ENCODE peak calls at places on chromosomes 4 and X, in six cellular contexts. O, K, E, S, L and I are unnamed samples.

GRCh38 chr4:166293551-166293950 is 420.5 kb downstream of the TLL1 start:
- DNase-seq in O (no peak), K (no peak), E (no peak), S (no peak), L (no peak), I (peak)

GRCh38 chr4:53136954-53137353 is 228.9 kb downstream of the SCFD2 start:
- DNase-seq in O (no peak), K (no peak), E (no peak), S (no peak), L (no peak), I (no peak)

GRCh38 chrX:30065226-30065625 is 150.1 kb upstream of the MAGEB2 start:
- DNase-seq in O (no peak), K (no peak), E (no peak), S (no peak), L (no peak), I (peak)

GRCh38 chr4:5912614-5913019 is 19.7 kb upstream of the CRMP1 start:
- DNase-seq in O (no peak), K (no peak), E (no peak), S (no peak), L (no peak), I (no peak)

GRCh38 chr4:169774466-169775445 is 17.0 kb upstream of the HPF1 start:
- DNase-seq in O (no peak), K (no peak), E (no peak), S (peak), L (no peak), I (peak)

GRCh38 chrX:141221611-141222010 is 20.7 kb downstream of the SPANXC start:
- DNase-seq in O (no peak), K (no peak), E (no peak), S (no peak), L (no peak), I (no peak)

GRCh38 chrX:139739138-139739537 is 31.2 kb upstream of the MCF2 start:
- DNase-seq in O (no peak), K (no peak), E (no peak), S (no peak), L (peak), I (no peak)

GRCh38 chr4:8607603-8608481 is 15.3 kb downstream of the CPZ start:
- DNase-seq in O (peak), K (peak), E (no peak), S (peak), L (peak), I (no peak)

GRCh38 chr4:57109847-57110634 is at the start of gene IGFBP7:
- DNase-seq in O (peak), K (peak), E (peak), S (peak), L (peak), I (peak)

GRCh38 chr4:87058272-87059073 is 123.7 kb downstream of the AFF1 start:
- DNase-seq in O (peak), K (no peak), E (no peak), S (no peak), L (no peak), I (no peak)

GRCh38 chrX:37986893-37987292 is 19.5 kb upstream of the SYTL5 start:
- DNase-seq in O (no peak), K (no peak), E (no peak), S (no peak), L (no peak), I (peak)

GRCh38 chr4:149512489-149512888 is 303.2 kb downstream of the IQCM start:
- DNase-seq in O (no peak), K (no peak), E (no peak), S (no peak), L (no peak), I (peak)

GRCh38 chr4:166657261-166657660 is 577.0 kb downstream of the SPOCK3 start:
- DNase-seq in O (no peak), K (no peak), E (no peak), S (no peak), L (no peak), I (peak)

GRCh38 chr4:156672492-156672891 is 299.1 kb downstream of the PDGFC start:
- DNase-seq in O (no peak), K (no peak), E (no peak), S (no peak), L (no peak), I (no peak)

GRCh38 chr4:76562161-76562560 is 127.1 kb downstream of the SHROOM3 start:
- DNase-seq in O (no peak), K (no peak), E (no peak), S (no peak), L (no peak), I (peak)

GRCh38 chr4:125741825-125742452 is 427.2 kb downstream of the FAT4 start:
- DNase-seq in O (no peak), K (peak), E (no peak), S (peak), L (peak), I (peak)

GRCh38 chr4:52566136-52567031 is 92.7 kb downstream of the USP46 start:
- DNase-seq in O (no peak), K (no peak), E (no peak), S (no peak), L (no peak), I (peak)

GRCh38 chrX:71143508-71143907 is 1.1 kb upstream of the NLGN3 start:
- DNase-seq in O (no peak), K (no peak), E (peak), S (no peak), L (no peak), I (peak)

GRCh38 chrX:30302957-30303356 is 6.2 kb downstream of the NR0B1 start:
- DNase-seq in O (no peak), K (no peak), E (no peak), S (no peak), L (no peak), I (peak)

GRCh38 chr4:88880501-88881226 is 176.3 kb downstream of the FAM13A start:
- DNase-seq in O (no peak), K (peak), E (no peak), S (no peak), L (no peak), I (no peak)

GRCh38 chr4:4349902-4350301 is 37.0 kb upstream of the NSG1 start:
- DNase-seq in O (no peak), K (no peak), E (no peak), S (no peak), L (no peak), I (no peak)

GRCh38 chr4:5218376-5219069 is 167.2 kb downstream of the STK32B start:
- DNase-seq in O (no peak), K (no peak), E (no peak), S (no peak), L (no peak), I (no peak)

GRCh38 chrX:48896611-48897011 is 957 bp downstream of the TIMM17B start:
- DNase-seq in O (no peak), K (peak), E (no peak), S (no peak), L (no peak), I (peak)

GRCh38 chr4:174141876-174142275 is 141.6 kb downstream of the FBXO8 start:
- DNase-seq in O (no peak), K (no peak), E (no peak), S (no peak), L (no peak), I (no peak)

GRCh38 chr4:80360900-80361299 is 25.4 kb downstream of the CFAP299 start:
- DNase-seq in O (no peak), K (no peak), E (no peak), S (no peak), L (no peak), I (no peak)

GRCh38 chrX:76555816-76556215 is 128.3 kb downstream of the MAGEE1 start:
- DNase-seq in O (peak), K (peak), E (no peak), S (no peak), L (peak), I (peak)

GRCh38 chrX:1491851-1492349 is 39.2 kb upstream of the ASMTL start:
- DNase-seq in O (peak), K (peak), E (no peak), S (peak), L (peak), I (no peak)

GRCh38 chr4:138643827-138644226 is 371.8 kb upstream of the NOCT start:
- DNase-seq in O (no peak), K (no peak), E (no peak), S (no peak), L (no peak), I (peak)

GRCh38 chr4:145882594-145882993 is 56.0 kb downstream of the ZNF827 start:
- DNase-seq in O (no peak), K (no peak), E (no peak), S (no peak), L (no peak), I (no peak)

GRCh38 chr4:104693601-104694201 is 199.0 kb upstream of the CXXC4 start:
- DNase-seq in O (no peak), K (peak), E (no peak), S (no peak), L (peak), I (peak)

GRCh38 chrX:51395474-51395806 is 62.8 kb downstream of the NUDT10 start:
- DNase-seq in O (no peak), K (no peak), E (no peak), S (no peak), L (no peak), I (no peak)

DNA sequence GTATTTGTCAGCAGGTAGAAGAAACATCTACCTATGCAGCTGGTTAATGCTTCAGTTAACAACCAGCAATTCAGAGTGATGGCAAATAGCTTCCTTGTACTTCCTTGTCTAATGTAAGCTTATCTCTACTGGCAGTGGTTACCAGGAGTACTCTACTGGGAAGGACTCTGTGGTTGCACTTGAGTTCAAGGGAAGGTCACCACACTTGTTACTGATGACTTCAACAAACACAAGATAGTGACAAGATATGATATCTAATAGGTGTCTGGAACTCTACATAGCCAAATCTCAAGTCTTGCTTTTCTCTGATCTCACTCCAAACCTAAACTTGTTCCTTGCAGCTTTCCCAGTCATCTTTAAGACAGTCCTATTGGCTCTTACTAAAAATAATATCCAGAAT is 1644.9 kb upstream of the TENM3 start:
- DNase-seq in O (no peak), K (peak), E (no peak), S (no peak), L (peak), I (no peak)
- TF ChIP-seq CTCF in O (no peak), K (no peak), E (no peak), S (no peak), L (no peak), I (no peak)

DNA sequence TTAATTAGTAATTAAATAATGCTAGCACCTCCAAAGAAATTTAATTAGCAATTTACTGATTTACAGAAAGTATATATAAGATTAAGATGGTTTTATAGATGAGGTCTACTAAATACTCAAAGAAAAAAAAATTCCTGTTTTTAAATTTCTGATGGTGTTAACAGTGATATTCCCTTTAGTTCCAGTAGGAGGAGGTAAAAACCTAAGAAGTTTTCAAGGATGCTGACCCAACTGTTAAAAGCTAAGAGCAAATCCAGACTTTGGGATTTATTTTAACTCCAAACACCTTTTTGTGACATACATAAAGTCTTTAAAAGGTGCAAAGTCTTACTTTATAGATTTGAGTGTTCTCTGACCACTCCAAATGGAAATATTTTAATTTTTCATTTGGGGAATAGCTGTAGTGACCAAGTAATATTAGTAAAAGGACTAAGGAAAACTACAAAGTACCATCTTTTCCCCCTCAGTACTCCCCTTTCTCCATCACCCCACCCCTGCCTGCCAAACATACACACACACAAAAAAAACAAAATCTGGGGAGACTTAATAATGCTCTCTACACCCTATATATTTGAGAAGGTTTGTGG is 34.2 kb upstream of the CSN1S1 start:
- DNase-seq in O (no peak), K (peak), E (no peak), S (no peak), L (peak), I (peak)
- TF ChIP-seq CTCF in O (peak), K (no peak), E (no peak), S (peak), L (peak), I (peak)

DNA sequence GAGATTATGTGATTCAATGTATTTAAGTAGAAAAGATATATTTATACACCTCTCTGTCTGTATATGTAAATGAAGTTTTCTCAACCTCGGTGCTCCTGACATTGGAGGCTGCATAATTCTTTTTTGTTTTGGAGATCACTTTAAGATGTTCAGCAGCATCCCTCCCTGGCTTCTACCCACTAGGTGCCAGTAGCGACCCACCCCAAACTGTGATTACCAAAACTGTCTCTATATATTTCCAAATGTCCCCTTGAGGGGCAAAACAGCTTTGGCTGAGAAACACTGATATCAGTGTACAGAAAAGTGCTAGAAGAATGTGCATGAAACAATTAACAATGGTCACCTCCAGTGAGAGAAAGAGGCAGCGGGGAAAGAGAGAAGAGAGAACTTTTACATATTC is 51.2 kb downstream of the DCX start:
- DNase-seq in O (peak), K (no peak), E (no peak), S (no peak), L (no peak), I (no peak)
- TF ChIP-seq CTCF in O (peak), K (no peak), E (no peak), S (no peak), L (no peak), I (no peak)

DNA sequence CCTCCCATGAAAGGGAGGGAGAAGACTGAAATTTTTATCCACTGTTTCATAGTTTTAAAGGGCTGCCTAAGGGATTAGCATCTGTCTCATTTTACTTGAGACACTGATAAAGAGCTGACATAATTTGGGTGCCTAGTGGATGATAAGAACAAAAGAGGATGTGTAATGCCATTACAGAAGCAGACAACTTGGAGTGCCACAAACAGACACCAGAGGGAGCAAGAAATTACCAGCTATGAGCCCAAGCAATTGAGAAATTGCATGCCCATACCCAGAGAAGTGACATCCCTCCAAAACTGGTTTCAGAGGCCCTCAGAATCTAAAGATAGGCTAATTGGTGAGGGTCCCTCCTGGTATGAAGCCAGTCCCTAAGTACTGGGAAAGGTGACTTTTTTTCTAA is 38.5 kb upstream of the POU3F4 start:
- DNase-seq in O (peak), K (peak), E (no peak), S (peak), L (peak), I (no peak)
- TF ChIP-seq CTCF in O (peak), K (peak), E (no peak), S (peak), L (peak), I (no peak)

GRCh38 chr4:7147661-7148310 is 44.6 kb upstream of the SORCS2 start:
- DNase-seq in O (no peak), K (no peak), E (no peak), S (no peak), L (no peak), I (no peak)
- TF ChIP-seq CTCF in O (no peak), K (no peak), E (no peak), S (no peak), L (no peak), I (no peak)

DNA sequence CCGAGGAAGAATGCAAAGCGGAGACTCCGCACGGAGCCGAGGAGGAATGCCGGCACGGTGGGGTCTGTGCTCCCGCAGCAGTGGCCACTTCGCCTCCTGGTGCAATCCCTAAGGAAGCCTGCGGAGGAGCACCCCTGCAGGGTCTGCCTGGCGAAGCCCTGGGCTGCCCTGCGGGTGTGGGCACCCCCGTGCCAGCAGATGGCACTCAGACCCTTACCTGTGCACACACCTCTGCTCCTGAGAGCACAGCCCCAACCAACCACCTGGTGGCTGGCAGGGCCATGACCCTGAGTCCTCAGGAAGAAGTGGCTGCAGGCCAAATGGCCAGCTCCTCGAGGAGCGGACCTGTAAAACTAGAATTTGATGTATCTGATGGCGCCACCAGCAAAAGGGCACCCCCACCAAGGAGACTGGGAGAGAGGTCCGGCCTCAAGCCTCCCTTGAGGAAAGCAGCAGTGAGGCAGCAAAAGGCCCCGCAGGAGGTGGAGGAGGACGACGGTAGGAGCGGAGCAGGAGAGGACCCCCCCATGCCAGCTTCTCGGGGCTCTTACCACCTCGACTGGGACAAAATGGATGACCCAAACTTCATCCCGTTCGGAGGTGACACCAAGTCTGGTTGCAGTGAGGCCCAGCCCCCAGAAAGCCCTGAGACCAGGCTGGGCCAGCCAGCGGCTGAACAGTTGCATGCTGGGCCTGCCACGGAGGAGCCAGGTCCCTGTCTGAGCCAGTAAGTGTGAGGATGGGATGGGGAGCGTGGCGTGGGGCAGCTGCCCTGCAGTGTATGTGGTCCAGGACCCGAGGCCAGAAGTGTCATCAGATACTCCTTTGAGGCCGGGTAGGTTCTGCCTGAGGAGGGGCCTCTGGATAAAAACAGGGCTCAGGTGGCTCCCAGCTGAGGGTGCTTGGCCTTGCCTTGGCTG is 7.0 kb downstream of the TACC3 start:
- DNase-seq in O (no peak), K (no peak), E (no peak), S (no peak), L (no peak), I (no peak)
- TF ChIP-seq CTCF in O (peak), K (no peak), E (no peak), S (no peak), L (no peak), I (no peak)

DNA sequence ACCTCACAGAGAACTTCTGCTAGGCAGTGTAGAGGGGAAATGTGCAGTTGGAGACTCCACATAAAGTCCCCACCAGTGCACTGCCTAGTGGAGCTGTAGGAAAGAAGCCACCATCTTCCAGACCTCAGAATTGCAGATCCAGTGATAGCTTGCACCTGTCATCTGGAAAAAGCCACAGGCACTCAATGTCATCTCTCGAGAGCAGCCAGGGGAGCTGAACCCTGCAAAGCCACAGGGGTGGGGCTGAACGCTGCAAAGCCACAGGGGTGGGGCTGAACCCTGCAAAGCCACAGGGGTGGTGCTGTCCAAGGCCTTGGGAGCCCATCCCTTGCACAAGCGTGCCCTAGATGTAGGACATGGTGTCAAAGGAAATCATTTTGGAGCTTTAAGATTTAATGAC is 1226.3 kb downstream of the PCDH7 start:
- DNase-seq in O (no peak), K (no peak), E (no peak), S (no peak), L (no peak), I (no peak)
- TF ChIP-seq CTCF in O (no peak), K (no peak), E (no peak), S (no peak), L (no peak), I (no peak)

DNA sequence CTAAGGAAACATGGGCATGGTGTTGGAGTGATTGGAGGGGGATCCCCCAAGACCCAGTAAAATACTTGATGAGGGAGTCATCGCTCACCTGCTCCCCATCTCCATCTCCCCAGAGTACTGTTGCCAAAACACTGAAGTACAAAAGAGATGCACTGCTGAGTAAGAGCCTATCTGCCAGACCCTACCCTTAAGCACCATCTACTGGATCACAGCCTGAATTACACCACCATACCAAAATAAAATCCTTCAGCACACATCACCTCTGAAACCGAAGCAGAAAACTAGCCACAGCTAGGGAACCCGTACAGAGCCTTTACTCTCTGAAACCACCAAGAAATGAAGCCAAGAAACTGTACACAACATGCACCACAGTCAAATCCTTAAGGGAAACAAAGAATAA is 466.3 kb upstream of the ACTRT1 start:
- DNase-seq in O (peak), K (peak), E (no peak), S (no peak), L (peak), I (no peak)
- TF ChIP-seq CTCF in O (peak), K (peak), E (no peak), S (no peak), L (peak), I (no peak)

GRCh38 chrX:14630724-14631123 is 101.4 kb downstream of the GLRA2 start:
- DNase-seq in O (peak), K (peak), E (no peak), S (no peak), L (no peak), I (peak)
- TF ChIP-seq CTCF in O (no peak), K (peak), E (no peak), S (no peak), L (no peak), I (no peak)

GRCh38 chr4:107755841-107756356 is 35.9 kb upstream of the PAPSS1 start:
- DNase-seq in O (no peak), K (no peak), E (no peak), S (no peak), L (peak), I (peak)

GRCh38 chr4:107757860-107758476 is 37.9 kb upstream of the PAPSS1 start:
- DNase-seq in O (no peak), K (peak), E (no peak), S (peak), L (peak), I (peak)

GRCh38 chr4:107757293-107757692 is 37.3 kb upstream of the PAPSS1 start:
- DNase-seq in O (no peak), K (no peak), E (no peak), S (no peak), L (no peak), I (no peak)

GRCh38 chr4:107760281-107760947 is 40.4 kb upstream of the PAPSS1 start:
- DNase-seq in O (no peak), K (no peak), E (no peak), S (no peak), L (no peak), I (peak)
- TF ChIP-seq CTCF in O (no peak), K (no peak), E (no peak), S (no peak), L (no peak), I (peak)